ENCODE peak calls at places on chromosomes 4 and X, in seven cellular contexts. One of them, this sample, is unnamed.

GRCh38 chr4:17957689-17958088 is 63.9 kb downstream of the LCORL start:
- DNase-seq in mammary epithelial cell: no peak
- DNase-seq in cardiac muscle cell: no peak
- DNase-seq in transverse colon: no peak
- DNase-seq in stomach: no peak
- DNase-seq in testis: no peak
- DNase-seq in naive thymus-derived CD4-positive, alpha-beta T cell: no peak
- DNase-seq in this sample: no peak

GRCh38 chr4:122875949-122876348 is 46.4 kb downstream of the NUDT6 start:
- DNase-seq in naive thymus-derived CD4-positive, alpha-beta T cell: no peak
- DNase-seq in transverse colon: no peak
- DNase-seq in cardiac muscle cell: no peak
- DNase-seq in mammary epithelial cell: no peak
- DNase-seq in testis: no peak
- DNase-seq in stomach: no peak
- DNase-seq in this sample: no peak

GRCh38 chrX:19670321-19670750 is 155.0 kb upstream of the MAP3K15 start:
- DNase-seq in cardiac muscle cell: no peak
- DNase-seq in naive thymus-derived CD4-positive, alpha-beta T cell: no peak
- DNase-seq in testis: no peak
- DNase-seq in transverse colon: no peak
- DNase-seq in mammary epithelial cell: no peak
- DNase-seq in stomach: no peak
- DNase-seq in this sample: peak; percentile 32

GRCh38 chrX:35340451-35340850 is 397.9 kb downstream of the FAM47B start:
- DNase-seq in mammary epithelial cell: peak; percentile 11
- DNase-seq in stomach: no peak
- DNase-seq in testis: no peak
- DNase-seq in transverse colon: no peak
- DNase-seq in naive thymus-derived CD4-positive, alpha-beta T cell: no peak
- DNase-seq in cardiac muscle cell: no peak
- DNase-seq in this sample: no peak

GRCh38 chrX:137166591-137166990 is 132.8 kb upstream of the GPR101 start:
- DNase-seq in cardiac muscle cell: peak; percentile 15
- DNase-seq in naive thymus-derived CD4-positive, alpha-beta T cell: no peak
- DNase-seq in testis: peak; percentile 14
- DNase-seq in mammary epithelial cell: no peak
- DNase-seq in stomach: peak; percentile 42
- DNase-seq in transverse colon: no peak
- DNase-seq in this sample: no peak

GRCh38 chrX:54920610-54921426 is at the start of gene TRO:
- DNase-seq in mammary epithelial cell: no peak
- DNase-seq in stomach: no peak
- DNase-seq in transverse colon: no peak
- DNase-seq in cardiac muscle cell: peak; percentile 53
- DNase-seq in naive thymus-derived CD4-positive, alpha-beta T cell: peak; percentile 3
- DNase-seq in testis: peak; percentile 18
- DNase-seq in this sample: no peak

GRCh38 chrX:43467608-43468234 is 188.4 kb upstream of the MAOA start:
- DNase-seq in cardiac muscle cell: no peak
- DNase-seq in stomach: no peak
- DNase-seq in testis: no peak
- DNase-seq in transverse colon: no peak
- DNase-seq in naive thymus-derived CD4-positive, alpha-beta T cell: no peak
- DNase-seq in mammary epithelial cell: no peak
- DNase-seq in this sample: no peak

GRCh38 chr4:2850966-2851782 is 7.5 kb downstream of the ADD1 start:
- DNase-seq in cardiac muscle cell: no peak
- DNase-seq in mammary epithelial cell: no peak
- DNase-seq in testis: no peak
- DNase-seq in naive thymus-derived CD4-positive, alpha-beta T cell: no peak
- DNase-seq in stomach: no peak
- DNase-seq in transverse colon: no peak
- DNase-seq in this sample: no peak

GRCh38 chr4:114019972-114020358 is 40.5 kb upstream of the ARSJ start:
- DNase-seq in transverse colon: no peak
- DNase-seq in cardiac muscle cell: no peak
- DNase-seq in mammary epithelial cell: no peak
- DNase-seq in naive thymus-derived CD4-positive, alpha-beta T cell: no peak
- DNase-seq in testis: no peak
- DNase-seq in stomach: no peak
- DNase-seq in this sample: no peak

GRCh38 chr4:97366661-97367060 is 776.6 kb downstream of the STPG2 start:
- DNase-seq in mammary epithelial cell: no peak
- DNase-seq in stomach: no peak
- DNase-seq in transverse colon: no peak
- DNase-seq in testis: no peak
- DNase-seq in naive thymus-derived CD4-positive, alpha-beta T cell: no peak
- DNase-seq in cardiac muscle cell: peak; percentile 4
- DNase-seq in this sample: no peak

GRCh38 chr4:1601852-1602525 is 82.1 kb downstream of the FAM53A start:
- DNase-seq in transverse colon: no peak
- DNase-seq in cardiac muscle cell: peak; percentile 28
- DNase-seq in mammary epithelial cell: no peak
- DNase-seq in testis: no peak
- DNase-seq in naive thymus-derived CD4-positive, alpha-beta T cell: no peak
- DNase-seq in stomach: no peak
- DNase-seq in this sample: no peak

GRCh38 chrX:45479196-45479834 is 278.6 kb upstream of the DIPK2B start:
- DNase-seq in transverse colon: no peak
- DNase-seq in naive thymus-derived CD4-positive, alpha-beta T cell: no peak
- DNase-seq in mammary epithelial cell: peak; percentile 89
- DNase-seq in cardiac muscle cell: no peak
- DNase-seq in testis: no peak
- DNase-seq in stomach: no peak
- DNase-seq in this sample: no peak

GRCh38 chr4:13403326-13403725 is 80.8 kb downstream of the RAB28 start:
- DNase-seq in testis: no peak
- DNase-seq in naive thymus-derived CD4-positive, alpha-beta T cell: no peak
- DNase-seq in cardiac muscle cell: no peak
- DNase-seq in mammary epithelial cell: no peak
- DNase-seq in stomach: no peak
- DNase-seq in transverse colon: no peak
- DNase-seq in this sample: no peak

GRCh38 chrX:103398321-103398937 is 22.1 kb downstream of the BEX3 start:
- DNase-seq in transverse colon: no peak
- DNase-seq in naive thymus-derived CD4-positive, alpha-beta T cell: no peak
- DNase-seq in stomach: no peak
- DNase-seq in mammary epithelial cell: peak; percentile 79
- DNase-seq in testis: no peak
- DNase-seq in cardiac muscle cell: no peak
- DNase-seq in this sample: no peak

GRCh38 chr4:168805341-168805740 is 204.7 kb downstream of the CBR4 start:
- DNase-seq in cardiac muscle cell: no peak
- DNase-seq in mammary epithelial cell: no peak
- DNase-seq in transverse colon: no peak
- DNase-seq in stomach: no peak
- DNase-seq in testis: no peak
- DNase-seq in naive thymus-derived CD4-positive, alpha-beta T cell: no peak
- DNase-seq in this sample: no peak

GRCh38 chrX:42673411-42673810 is 104.6 kb downstream of the PPP1R2C start:
- DNase-seq in mammary epithelial cell: no peak
- DNase-seq in naive thymus-derived CD4-positive, alpha-beta T cell: no peak
- DNase-seq in stomach: no peak
- DNase-seq in testis: no peak
- DNase-seq in cardiac muscle cell: no peak
- DNase-seq in transverse colon: no peak
- DNase-seq in this sample: no peak

GRCh38 chr4:122992111-122992510 is 69.7 kb upstream of the NUDT6 start:
- DNase-seq in stomach: no peak
- DNase-seq in naive thymus-derived CD4-positive, alpha-beta T cell: no peak
- DNase-seq in cardiac muscle cell: no peak
- DNase-seq in transverse colon: no peak
- DNase-seq in testis: no peak
- DNase-seq in mammary epithelial cell: peak; percentile 55
- DNase-seq in this sample: no peak

GRCh38 chr4:38647096-38647819 is 16.7 kb upstream of the KLF3 start:
- DNase-seq in naive thymus-derived CD4-positive, alpha-beta T cell: no peak
- DNase-seq in stomach: no peak
- DNase-seq in cardiac muscle cell: no peak
- DNase-seq in transverse colon: no peak
- DNase-seq in mammary epithelial cell: no peak
- DNase-seq in testis: no peak
- DNase-seq in this sample: no peak

GRCh38 chrX:73647632-73648322 is 84.8 kb downstream of the CHIC1 start:
- DNase-seq in testis: no peak
- DNase-seq in cardiac muscle cell: no peak
- DNase-seq in mammary epithelial cell: no peak
- DNase-seq in stomach: no peak
- DNase-seq in transverse colon: no peak
- DNase-seq in naive thymus-derived CD4-positive, alpha-beta T cell: no peak
- DNase-seq in this sample: no peak
- H3K9me3 ChIP-seq in testis: no peaks in the 10 kb centered on the region
- H3K9me3 ChIP-seq in cardiac muscle cell: no peaks in the 10 kb centered on the region
- H3K9me3 ChIP-seq in mammary epithelial cell: peaks cover 13% of the 10 kb centered on the region
- H3K9me3 ChIP-seq in stomach: peaks cover 41% of the 10 kb centered on the region
- H3K9me3 ChIP-seq in transverse colon: peaks cover 7% of the 10 kb centered on the region
- H3K9me3 ChIP-seq in naive thymus-derived CD4-positive, alpha-beta T cell: no peaks in the 10 kb centered on the region
- H3K9me3 ChIP-seq in this sample: peaks cover 3% of the 10 kb centered on the region

GRCh38 chrX:135435139-135435922 is 13.6 kb downstream of the SMIM10L2A start:
- DNase-seq in cardiac muscle cell: no peak
- DNase-seq in transverse colon: no peak
- DNase-seq in stomach: no peak
- DNase-seq in mammary epithelial cell: no peak
- DNase-seq in naive thymus-derived CD4-positive, alpha-beta T cell: no peak
- DNase-seq in testis: no peak
- DNase-seq in this sample: no peak
- H3K9me3 ChIP-seq in cardiac muscle cell: no peaks in the 10 kb centered on the region
- H3K9me3 ChIP-seq in transverse colon: no peaks in the 10 kb centered on the region
- H3K9me3 ChIP-seq in stomach: peaks cover 10% of the 10 kb centered on the region
- H3K9me3 ChIP-seq in mammary epithelial cell: peaks cover 28% of the 10 kb centered on the region
- H3K9me3 ChIP-seq in naive thymus-derived CD4-positive, alpha-beta T cell: no peaks in the 10 kb centered on the region
- H3K9me3 ChIP-seq in testis: no peaks in the 10 kb centered on the region
- H3K9me3 ChIP-seq in this sample: no peaks in the 10 kb centered on the region

GRCh38 chr4:105282489-105282888 is 135.8 kb downstream of the TET2 start:
- DNase-seq in testis: no peak
- DNase-seq in cardiac muscle cell: no peak
- DNase-seq in stomach: no peak
- DNase-seq in naive thymus-derived CD4-positive, alpha-beta T cell: no peak
- DNase-seq in transverse colon: no peak
- DNase-seq in mammary epithelial cell: no peak
- DNase-seq in this sample: no peak
- H3K9me3 ChIP-seq in testis: no peaks in the 10 kb centered on the region
- H3K9me3 ChIP-seq in cardiac muscle cell: no peaks in the 10 kb centered on the region
- H3K9me3 ChIP-seq in stomach: no peaks in the 10 kb centered on the region
- H3K9me3 ChIP-seq in naive thymus-derived CD4-positive, alpha-beta T cell: no peaks in the 10 kb centered on the region
- H3K9me3 ChIP-seq in transverse colon: peaks cover 5% of the 10 kb centered on the region
- H3K9me3 ChIP-seq in mammary epithelial cell: no peaks in the 10 kb centered on the region
- H3K9me3 ChIP-seq in this sample: no peaks in the 10 kb centered on the region

DNA sequence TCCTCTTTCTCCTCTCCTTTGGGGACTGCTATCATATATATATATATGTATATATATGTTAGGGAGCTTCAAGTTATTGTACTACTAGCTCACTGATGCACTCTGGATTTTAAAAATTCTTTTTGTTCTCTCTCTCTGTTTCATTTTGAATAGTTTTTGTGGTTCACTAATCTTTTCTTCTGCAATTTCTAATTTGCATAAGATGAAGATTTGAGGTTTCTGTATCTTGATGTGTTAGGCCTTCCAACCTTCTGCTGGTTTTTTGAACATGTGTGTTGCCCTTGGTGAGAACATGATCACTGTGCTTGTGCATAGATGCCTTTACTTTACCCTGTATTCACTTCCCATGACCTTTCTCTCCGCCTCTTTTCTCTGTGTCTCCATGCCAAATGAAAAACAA is 7.8 kb upstream of the ZNF718 start:
- DNase-seq in testis: no peak
- DNase-seq in cardiac muscle cell: no peak
- DNase-seq in transverse colon: no peak
- DNase-seq in mammary epithelial cell: no peak
- DNase-seq in stomach: no peak
- DNase-seq in naive thymus-derived CD4-positive, alpha-beta T cell: no peak
- DNase-seq in this sample: no peak
- H3K9me3 ChIP-seq in testis: no peaks in the 10 kb centered on the region
- H3K9me3 ChIP-seq in cardiac muscle cell: no peaks in the 10 kb centered on the region
- H3K9me3 ChIP-seq in transverse colon: peaks cover 5% of the 10 kb centered on the region
- H3K9me3 ChIP-seq in mammary epithelial cell: peaks cover 9% of the 10 kb centered on the region
- H3K9me3 ChIP-seq in stomach: peaks cover 14% of the 10 kb centered on the region
- H3K9me3 ChIP-seq in naive thymus-derived CD4-positive, alpha-beta T cell: peaks cover 32% of the 10 kb centered on the region
- H3K9me3 ChIP-seq in this sample: peaks cover 4% of the 10 kb centered on the region

DNA sequence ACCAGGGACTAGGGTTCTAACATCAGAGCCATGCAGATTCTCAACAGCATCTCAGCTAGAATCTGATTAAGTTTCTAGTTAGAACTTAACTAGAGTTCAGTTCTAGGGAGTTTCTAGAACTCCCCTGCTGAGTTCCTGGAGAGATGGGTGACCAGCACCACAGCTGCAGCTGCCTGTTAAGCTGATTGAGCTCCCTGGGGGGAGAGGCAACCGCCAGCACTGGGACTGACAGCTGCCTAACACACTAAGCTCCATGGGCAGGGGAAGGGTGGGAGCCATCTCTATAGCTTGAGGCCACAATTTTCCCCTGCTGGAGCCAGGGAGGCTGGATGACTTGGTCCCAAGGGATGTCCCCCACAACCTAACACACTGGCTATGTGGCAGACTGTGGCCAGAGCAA is 84.2 kb downstream of the CHIC1 start:
- DNase-seq in testis: no peak
- DNase-seq in cardiac muscle cell: no peak
- DNase-seq in naive thymus-derived CD4-positive, alpha-beta T cell: no peak
- DNase-seq in stomach: no peak
- DNase-seq in mammary epithelial cell: no peak
- DNase-seq in transverse colon: no peak
- DNase-seq in this sample: no peak
- H3K9me3 ChIP-seq in testis: no peaks in the 10 kb centered on the region
- H3K9me3 ChIP-seq in cardiac muscle cell: no peaks in the 10 kb centered on the region
- H3K9me3 ChIP-seq in naive thymus-derived CD4-positive, alpha-beta T cell: no peaks in the 10 kb centered on the region
- H3K9me3 ChIP-seq in stomach: peaks cover 37% of the 10 kb centered on the region
- H3K9me3 ChIP-seq in mammary epithelial cell: peaks cover 13% of the 10 kb centered on the region
- H3K9me3 ChIP-seq in transverse colon: peaks cover 7% of the 10 kb centered on the region
- H3K9me3 ChIP-seq in this sample: peaks cover 3% of the 10 kb centered on the region

GRCh38 chr4:45471335-45471734 is 652.5 kb downstream of the GABRG1 start:
- DNase-seq in transverse colon: no peak
- DNase-seq in testis: no peak
- DNase-seq in stomach: no peak
- DNase-seq in naive thymus-derived CD4-positive, alpha-beta T cell: no peak
- DNase-seq in mammary epithelial cell: no peak
- DNase-seq in cardiac muscle cell: no peak
- DNase-seq in this sample: no peak

GRCh38 chr4:45477311-45477733 is 646.5 kb downstream of the GABRG1 start:
- DNase-seq in naive thymus-derived CD4-positive, alpha-beta T cell: no peak
- DNase-seq in cardiac muscle cell: no peak
- DNase-seq in mammary epithelial cell: no peak
- DNase-seq in stomach: no peak
- DNase-seq in testis: no peak
- DNase-seq in transverse colon: no peak
- DNase-seq in this sample: no peak

GRCh38 chr4:45472490-45472889 is 651.4 kb downstream of the GABRG1 start:
- DNase-seq in naive thymus-derived CD4-positive, alpha-beta T cell: no peak
- DNase-seq in stomach: no peak
- DNase-seq in cardiac muscle cell: no peak
- DNase-seq in testis: no peak
- DNase-seq in transverse colon: no peak
- DNase-seq in mammary epithelial cell: no peak
- DNase-seq in this sample: no peak

GRCh38 chr4:45475490-45475889 is 648.4 kb downstream of the GABRG1 start:
- DNase-seq in transverse colon: no peak
- DNase-seq in testis: no peak
- DNase-seq in cardiac muscle cell: peak; percentile 28
- DNase-seq in mammary epithelial cell: no peak
- DNase-seq in stomach: no peak
- DNase-seq in naive thymus-derived CD4-positive, alpha-beta T cell: no peak
- DNase-seq in this sample: no peak
- H3K9me3 ChIP-seq in transverse colon: no peaks in the 10 kb centered on the region
- H3K9me3 ChIP-seq in testis: no peaks in the 10 kb centered on the region
- H3K9me3 ChIP-seq in cardiac muscle cell: no peaks in the 10 kb centered on the region
- H3K9me3 ChIP-seq in mammary epithelial cell: peaks cover 3% of the 10 kb centered on the region
- H3K9me3 ChIP-seq in stomach: peaks cover 18% of the 10 kb centered on the region
- H3K9me3 ChIP-seq in naive thymus-derived CD4-positive, alpha-beta T cell: peaks cover 7% of the 10 kb centered on the region
- H3K9me3 ChIP-seq in this sample: peaks cover 15% of the 10 kb centered on the region